ENCODE peak calls at places on chromosomes 11 and 22, in eight cellular contexts. One of them, this sample, is unnamed.

GRCh38 chr11:73995247-73995646 is 12.6 kb upstream of the UCP2 start:
- ATAC-seq in right cardiac atrium: no peak
- ATAC-seq in RWPE2: no peak
- ATAC-seq in memory B cell: peak; percentile 71
- ATAC-seq in CD8-positive, alpha-beta T cell: peak; percentile 75
- ATAC-seq in activated T-cell treated with anti-CD3 and anti-CD28 coated beads, Interleukin-2, amount 50 U/mL, for 72 hours: peak; percentile 84
- ATAC-seq in activated CD8-positive, alpha-beta T cell treated with anti-CD3 and anti-CD28 coated beads, Interleukin-2, amount 10 ng/mL, durations not matched to agents 7 days and 5 days: peak; percentile 79
- ATAC-seq in left cardiac atrium: peak; percentile 47
- ATAC-seq in this sample: peak; percentile 79

GRCh38 chr22:36528336-36528735 is 630 bp downstream of the EIF3D start:
- ATAC-seq in memory B cell: no peak
- ATAC-seq in activated CD8-positive, alpha-beta T cell treated with anti-CD3 and anti-CD28 coated beads, Interleukin-2, amount 10 ng/mL, durations not matched to agents 7 days and 5 days: no peak
- ATAC-seq in activated T-cell treated with anti-CD3 and anti-CD28 coated beads, Interleukin-2, amount 50 U/mL, for 72 hours: no peak
- ATAC-seq in RWPE2: no peak
- ATAC-seq in right cardiac atrium: peak; percentile 4
- ATAC-seq in CD8-positive, alpha-beta T cell: no peak
- ATAC-seq in left cardiac atrium: peak; percentile 7
- ATAC-seq in this sample: no peak

GRCh38 chr11:69662021-69662698 is 13.0 kb downstream of the LTO1 start:
- ATAC-seq in activated CD8-positive, alpha-beta T cell treated with anti-CD3 and anti-CD28 coated beads, Interleukin-2, amount 10 ng/mL, durations not matched to agents 7 days and 5 days: no peak
- ATAC-seq in activated T-cell treated with anti-CD3 and anti-CD28 coated beads, Interleukin-2, amount 50 U/mL, for 72 hours: no peak
- ATAC-seq in RWPE2: no peak
- ATAC-seq in memory B cell: no peak
- ATAC-seq in CD8-positive, alpha-beta T cell: no peak
- ATAC-seq in left cardiac atrium: peak; percentile 66
- ATAC-seq in right cardiac atrium: peak; percentile 22
- ATAC-seq in this sample: no peak

GRCh38 chr11:62445314-62445740 is 26.5 kb downstream of the SCGB1A1 start:
- ATAC-seq in right cardiac atrium: peak; percentile 44
- ATAC-seq in left cardiac atrium: peak; percentile 39
- ATAC-seq in activated T-cell treated with anti-CD3 and anti-CD28 coated beads, Interleukin-2, amount 50 U/mL, for 72 hours: no peak
- ATAC-seq in activated CD8-positive, alpha-beta T cell treated with anti-CD3 and anti-CD28 coated beads, Interleukin-2, amount 10 ng/mL, durations not matched to agents 7 days and 5 days: no peak
- ATAC-seq in RWPE2: no peak
- ATAC-seq in CD8-positive, alpha-beta T cell: no peak
- ATAC-seq in memory B cell: no peak
- ATAC-seq in this sample: no peak

GRCh38 chr11:32987851-32988250 is 27.8 kb upstream of the DEPDC7 start:
- ATAC-seq in activated CD8-positive, alpha-beta T cell treated with anti-CD3 and anti-CD28 coated beads, Interleukin-2, amount 10 ng/mL, durations not matched to agents 7 days and 5 days: no peak
- ATAC-seq in memory B cell: no peak
- ATAC-seq in left cardiac atrium: no peak
- ATAC-seq in activated T-cell treated with anti-CD3 and anti-CD28 coated beads, Interleukin-2, amount 50 U/mL, for 72 hours: no peak
- ATAC-seq in RWPE2: peak; percentile 36
- ATAC-seq in right cardiac atrium: no peak
- ATAC-seq in CD8-positive, alpha-beta T cell: no peak
- ATAC-seq in this sample: no peak

GRCh38 chr22:26476705-26477340 is 6.8 kb downstream of the HPS4 start:
- ATAC-seq in memory B cell: no peak
- ATAC-seq in left cardiac atrium: no peak
- ATAC-seq in activated T-cell treated with anti-CD3 and anti-CD28 coated beads, Interleukin-2, amount 50 U/mL, for 72 hours: peak; percentile 45
- ATAC-seq in RWPE2: peak; percentile 19
- ATAC-seq in CD8-positive, alpha-beta T cell: no peak
- ATAC-seq in activated CD8-positive, alpha-beta T cell treated with anti-CD3 and anti-CD28 coated beads, Interleukin-2, amount 10 ng/mL, durations not matched to agents 7 days and 5 days: no peak
- ATAC-seq in right cardiac atrium: no peak
- ATAC-seq in this sample: no peak

GRCh38 chr11:72668645-72669347 is 5.4 kb downstream of the PDE2A start:
- ATAC-seq in RWPE2: peak; percentile 37
- ATAC-seq in memory B cell: peak; percentile 22
- ATAC-seq in activated CD8-positive, alpha-beta T cell treated with anti-CD3 and anti-CD28 coated beads, Interleukin-2, amount 10 ng/mL, durations not matched to agents 7 days and 5 days: peak; percentile 92
- ATAC-seq in CD8-positive, alpha-beta T cell: no peak
- ATAC-seq in left cardiac atrium: no peak
- ATAC-seq in right cardiac atrium: no peak
- ATAC-seq in activated T-cell treated with anti-CD3 and anti-CD28 coated beads, Interleukin-2, amount 50 U/mL, for 72 hours: peak; percentile 92
- ATAC-seq in this sample: peak; percentile 93

GRCh38 chr11:57530215-57530595 is 349 bp downstream of the TIMM10 start:
- ATAC-seq in activated T-cell treated with anti-CD3 and anti-CD28 coated beads, Interleukin-2, amount 50 U/mL, for 72 hours: peak; percentile 1
- ATAC-seq in memory B cell: no peak
- ATAC-seq in left cardiac atrium: peak; percentile 8
- ATAC-seq in right cardiac atrium: peak; percentile 23
- ATAC-seq in RWPE2: peak; percentile 9
- ATAC-seq in activated CD8-positive, alpha-beta T cell treated with anti-CD3 and anti-CD28 coated beads, Interleukin-2, amount 10 ng/mL, durations not matched to agents 7 days and 5 days: no peak
- ATAC-seq in CD8-positive, alpha-beta T cell: no peak
- ATAC-seq in this sample: no peak

GRCh38 chr22:37032134-37032534 is 12.6 kb downstream of the MPST start:
- ATAC-seq in left cardiac atrium: no peak
- ATAC-seq in activated CD8-positive, alpha-beta T cell treated with anti-CD3 and anti-CD28 coated beads, Interleukin-2, amount 10 ng/mL, durations not matched to agents 7 days and 5 days: no peak
- ATAC-seq in memory B cell: no peak
- ATAC-seq in RWPE2: no peak
- ATAC-seq in right cardiac atrium: no peak
- ATAC-seq in CD8-positive, alpha-beta T cell: no peak
- ATAC-seq in activated T-cell treated with anti-CD3 and anti-CD28 coated beads, Interleukin-2, amount 50 U/mL, for 72 hours: no peak
- ATAC-seq in this sample: no peak

GRCh38 chr22:31650391-31650790 is 11.6 kb downstream of the PISD start:
- ATAC-seq in right cardiac atrium: no peak
- ATAC-seq in CD8-positive, alpha-beta T cell: no peak
- ATAC-seq in activated CD8-positive, alpha-beta T cell treated with anti-CD3 and anti-CD28 coated beads, Interleukin-2, amount 10 ng/mL, durations not matched to agents 7 days and 5 days: no peak
- ATAC-seq in memory B cell: no peak
- ATAC-seq in left cardiac atrium: no peak
- ATAC-seq in RWPE2: peak; percentile 26
- ATAC-seq in activated T-cell treated with anti-CD3 and anti-CD28 coated beads, Interleukin-2, amount 50 U/mL, for 72 hours: no peak
- ATAC-seq in this sample: no peak

GRCh38 chr22:31637938-31638618 is 23.9 kb downstream of the PISD start:
- ATAC-seq in activated T-cell treated with anti-CD3 and anti-CD28 coated beads, Interleukin-2, amount 50 U/mL, for 72 hours: peak; percentile 58
- ATAC-seq in right cardiac atrium: peak; percentile 74
- ATAC-seq in activated CD8-positive, alpha-beta T cell treated with anti-CD3 and anti-CD28 coated beads, Interleukin-2, amount 10 ng/mL, durations not matched to agents 7 days and 5 days: peak; percentile 74
- ATAC-seq in RWPE2: no peak
- ATAC-seq in left cardiac atrium: peak; percentile 77
- ATAC-seq in memory B cell: peak; percentile 63
- ATAC-seq in CD8-positive, alpha-beta T cell: no peak
- ATAC-seq in this sample: no peak

GRCh38 chr11:57330029-57330428 is 5.3 kb upstream of the TNKS1BP1 start:
- ATAC-seq in memory B cell: no peak
- ATAC-seq in right cardiac atrium: no peak
- ATAC-seq in CD8-positive, alpha-beta T cell: no peak
- ATAC-seq in RWPE2: no peak
- ATAC-seq in activated CD8-positive, alpha-beta T cell treated with anti-CD3 and anti-CD28 coated beads, Interleukin-2, amount 10 ng/mL, durations not matched to agents 7 days and 5 days: no peak
- ATAC-seq in left cardiac atrium: no peak
- ATAC-seq in activated T-cell treated with anti-CD3 and anti-CD28 coated beads, Interleukin-2, amount 50 U/mL, for 72 hours: peak; percentile 64
- ATAC-seq in this sample: no peak

GRCh38 chr11:4467811-4468606 is 14.4 kb upstream of the OR52K1 start:
- ATAC-seq in activated CD8-positive, alpha-beta T cell treated with anti-CD3 and anti-CD28 coated beads, Interleukin-2, amount 10 ng/mL, durations not matched to agents 7 days and 5 days: no peak
- ATAC-seq in memory B cell: peak; percentile 52
- ATAC-seq in right cardiac atrium: no peak
- ATAC-seq in CD8-positive, alpha-beta T cell: no peak
- ATAC-seq in RWPE2: no peak
- ATAC-seq in activated T-cell treated with anti-CD3 and anti-CD28 coated beads, Interleukin-2, amount 50 U/mL, for 72 hours: no peak
- ATAC-seq in left cardiac atrium: no peak
- ATAC-seq in this sample: no peak

GRCh38 chr11:112831969-112832368 is 129.3 kb upstream of the NCAM1 start:
- ATAC-seq in activated CD8-positive, alpha-beta T cell treated with anti-CD3 and anti-CD28 coated beads, Interleukin-2, amount 10 ng/mL, durations not matched to agents 7 days and 5 days: no peak
- ATAC-seq in RWPE2: peak; percentile 86
- ATAC-seq in CD8-positive, alpha-beta T cell: no peak
- ATAC-seq in activated T-cell treated with anti-CD3 and anti-CD28 coated beads, Interleukin-2, amount 50 U/mL, for 72 hours: no peak
- ATAC-seq in right cardiac atrium: no peak
- ATAC-seq in left cardiac atrium: no peak
- ATAC-seq in memory B cell: no peak
- ATAC-seq in this sample: no peak

GRCh38 chr22:29028468-29028867 is 33.2 kb downstream of the C22orf31 start:
- ATAC-seq in activated CD8-positive, alpha-beta T cell treated with anti-CD3 and anti-CD28 coated beads, Interleukin-2, amount 10 ng/mL, durations not matched to agents 7 days and 5 days: no peak
- ATAC-seq in activated T-cell treated with anti-CD3 and anti-CD28 coated beads, Interleukin-2, amount 50 U/mL, for 72 hours: no peak
- ATAC-seq in memory B cell: no peak
- ATAC-seq in CD8-positive, alpha-beta T cell: no peak
- ATAC-seq in left cardiac atrium: no peak
- ATAC-seq in right cardiac atrium: no peak
- ATAC-seq in RWPE2: no peak
- ATAC-seq in this sample: no peak

GRCh38 chr11:61764606-61765260 is 12.3 kb downstream of the MYRF start:
- ATAC-seq in activated T-cell treated with anti-CD3 and anti-CD28 coated beads, Interleukin-2, amount 50 U/mL, for 72 hours: no peak
- ATAC-seq in activated CD8-positive, alpha-beta T cell treated with anti-CD3 and anti-CD28 coated beads, Interleukin-2, amount 10 ng/mL, durations not matched to agents 7 days and 5 days: no peak
- ATAC-seq in CD8-positive, alpha-beta T cell: no peak
- ATAC-seq in right cardiac atrium: peak; percentile 3
- ATAC-seq in memory B cell: no peak
- ATAC-seq in left cardiac atrium: peak; percentile 55
- ATAC-seq in RWPE2: no peak
- ATAC-seq in this sample: no peak

GRCh38 chr11:59556883-59557205 is 45.5 kb downstream of the OR4D9 start:
- ATAC-seq in RWPE2: peak; percentile 6
- ATAC-seq in left cardiac atrium: no peak
- ATAC-seq in activated CD8-positive, alpha-beta T cell treated with anti-CD3 and anti-CD28 coated beads, Interleukin-2, amount 10 ng/mL, durations not matched to agents 7 days and 5 days: peak; percentile 12
- ATAC-seq in memory B cell: no peak
- ATAC-seq in CD8-positive, alpha-beta T cell: no peak
- ATAC-seq in activated T-cell treated with anti-CD3 and anti-CD28 coated beads, Interleukin-2, amount 50 U/mL, for 72 hours: peak; percentile 29
- ATAC-seq in right cardiac atrium: no peak
- ATAC-seq in this sample: peak; percentile 12

GRCh38 chr11:105449100-105449734 is 160.7 kb upstream of the GRIA4 start:
- ATAC-seq in left cardiac atrium: no peak
- ATAC-seq in CD8-positive, alpha-beta T cell: no peak
- ATAC-seq in activated CD8-positive, alpha-beta T cell treated with anti-CD3 and anti-CD28 coated beads, Interleukin-2, amount 10 ng/mL, durations not matched to agents 7 days and 5 days: no peak
- ATAC-seq in right cardiac atrium: no peak
- ATAC-seq in memory B cell: no peak
- ATAC-seq in activated T-cell treated with anti-CD3 and anti-CD28 coated beads, Interleukin-2, amount 50 U/mL, for 72 hours: peak; percentile 10
- ATAC-seq in RWPE2: peak; percentile 17
- ATAC-seq in this sample: no peak

GRCh38 chr11:118527109-118527508 is at the start of gene TTC36:
- ATAC-seq in memory B cell: no peak
- ATAC-seq in activated CD8-positive, alpha-beta T cell treated with anti-CD3 and anti-CD28 coated beads, Interleukin-2, amount 10 ng/mL, durations not matched to agents 7 days and 5 days: no peak
- ATAC-seq in activated T-cell treated with anti-CD3 and anti-CD28 coated beads, Interleukin-2, amount 50 U/mL, for 72 hours: no peak
- ATAC-seq in left cardiac atrium: no peak
- ATAC-seq in CD8-positive, alpha-beta T cell: no peak
- ATAC-seq in RWPE2: no peak
- ATAC-seq in right cardiac atrium: no peak
- ATAC-seq in this sample: no peak

GRCh38 chr22:47154621-47155081 is 392.2 kb downstream of the TBC1D22A start:
- ATAC-seq in right cardiac atrium: peak; percentile 81
- ATAC-seq in memory B cell: no peak
- ATAC-seq in activated CD8-positive, alpha-beta T cell treated with anti-CD3 and anti-CD28 coated beads, Interleukin-2, amount 10 ng/mL, durations not matched to agents 7 days and 5 days: no peak
- ATAC-seq in activated T-cell treated with anti-CD3 and anti-CD28 coated beads, Interleukin-2, amount 50 U/mL, for 72 hours: no peak
- ATAC-seq in RWPE2: peak; percentile 82
- ATAC-seq in CD8-positive, alpha-beta T cell: no peak
- ATAC-seq in left cardiac atrium: peak; percentile 87
- ATAC-seq in this sample: no peak

GRCh38 chr11:61041755-61042518 is 60.4 kb upstream of the CD5 start:
- ATAC-seq in right cardiac atrium: peak; percentile 93
- ATAC-seq in CD8-positive, alpha-beta T cell: peak; percentile 98
- ATAC-seq in RWPE2: peak; percentile 78
- ATAC-seq in activated CD8-positive, alpha-beta T cell treated with anti-CD3 and anti-CD28 coated beads, Interleukin-2, amount 10 ng/mL, durations not matched to agents 7 days and 5 days: peak; percentile 100
- ATAC-seq in left cardiac atrium: peak; percentile 84
- ATAC-seq in memory B cell: peak; percentile 76
- ATAC-seq in activated T-cell treated with anti-CD3 and anti-CD28 coated beads, Interleukin-2, amount 50 U/mL, for 72 hours: peak; percentile 89
- ATAC-seq in this sample: peak; percentile 95

GRCh38 chr11:100576044-100577021 is 110.8 kb upstream of the ARHGAP42 start:
- ATAC-seq in right cardiac atrium: peak; percentile 79
- ATAC-seq in activated CD8-positive, alpha-beta T cell treated with anti-CD3 and anti-CD28 coated beads, Interleukin-2, amount 10 ng/mL, durations not matched to agents 7 days and 5 days: peak; percentile 58
- ATAC-seq in CD8-positive, alpha-beta T cell: no peak
- ATAC-seq in activated T-cell treated with anti-CD3 and anti-CD28 coated beads, Interleukin-2, amount 50 U/mL, for 72 hours: no peak
- ATAC-seq in memory B cell: peak; percentile 80
- ATAC-seq in RWPE2: peak; percentile 66
- ATAC-seq in left cardiac atrium: peak; percentile 67
- ATAC-seq in this sample: no peak

GRCh38 chr11:17915500-17916143 is 97.2 kb downstream of the SERGEF start:
- ATAC-seq in CD8-positive, alpha-beta T cell: no peak
- ATAC-seq in activated CD8-positive, alpha-beta T cell treated with anti-CD3 and anti-CD28 coated beads, Interleukin-2, amount 10 ng/mL, durations not matched to agents 7 days and 5 days: no peak
- ATAC-seq in activated T-cell treated with anti-CD3 and anti-CD28 coated beads, Interleukin-2, amount 50 U/mL, for 72 hours: peak; percentile 71
- ATAC-seq in memory B cell: no peak
- ATAC-seq in RWPE2: no peak
- ATAC-seq in left cardiac atrium: no peak
- ATAC-seq in right cardiac atrium: no peak
- ATAC-seq in this sample: no peak

GRCh38 chr22:46728470-46728869 is 9.6 kb downstream of the CERK start:
- ATAC-seq in activated T-cell treated with anti-CD3 and anti-CD28 coated beads, Interleukin-2, amount 50 U/mL, for 72 hours: no peak
- ATAC-seq in left cardiac atrium: peak; percentile 58
- ATAC-seq in RWPE2: no peak
- ATAC-seq in activated CD8-positive, alpha-beta T cell treated with anti-CD3 and anti-CD28 coated beads, Interleukin-2, amount 10 ng/mL, durations not matched to agents 7 days and 5 days: no peak
- ATAC-seq in CD8-positive, alpha-beta T cell: no peak
- ATAC-seq in memory B cell: no peak
- ATAC-seq in right cardiac atrium: peak; percentile 67
- ATAC-seq in this sample: no peak

GRCh38 chr11:68014157-68014965 is 4.2 kb downstream of the ALDH3B1 start:
- ATAC-seq in memory B cell: no peak
- ATAC-seq in left cardiac atrium: no peak
- ATAC-seq in right cardiac atrium: no peak
- ATAC-seq in activated T-cell treated with anti-CD3 and anti-CD28 coated beads, Interleukin-2, amount 50 U/mL, for 72 hours: peak; percentile 72
- ATAC-seq in activated CD8-positive, alpha-beta T cell treated with anti-CD3 and anti-CD28 coated beads, Interleukin-2, amount 10 ng/mL, durations not matched to agents 7 days and 5 days: peak; percentile 17
- ATAC-seq in RWPE2: peak; percentile 62
- ATAC-seq in CD8-positive, alpha-beta T cell: no peak
- ATAC-seq in this sample: peak; percentile 27

GRCh38 chr22:40209945-40210485 is 32.3 kb downstream of the TNRC6B start:
- ATAC-seq in activated CD8-positive, alpha-beta T cell treated with anti-CD3 and anti-CD28 coated beads, Interleukin-2, amount 10 ng/mL, durations not matched to agents 7 days and 5 days: peak; percentile 44
- ATAC-seq in left cardiac atrium: no peak
- ATAC-seq in CD8-positive, alpha-beta T cell: peak; percentile 41
- ATAC-seq in right cardiac atrium: no peak
- ATAC-seq in activated T-cell treated with anti-CD3 and anti-CD28 coated beads, Interleukin-2, amount 50 U/mL, for 72 hours: peak; percentile 43
- ATAC-seq in memory B cell: peak; percentile 3
- ATAC-seq in RWPE2: no peak
- ATAC-seq in this sample: peak; percentile 43

GRCh38 chr22:42887523-42888507 is 30.7 kb upstream of the ARFGAP3 start:
- ATAC-seq in activated CD8-positive, alpha-beta T cell treated with anti-CD3 and anti-CD28 coated beads, Interleukin-2, amount 10 ng/mL, durations not matched to agents 7 days and 5 days: no peak
- ATAC-seq in memory B cell: no peak
- ATAC-seq in activated T-cell treated with anti-CD3 and anti-CD28 coated beads, Interleukin-2, amount 50 U/mL, for 72 hours: no peak
- ATAC-seq in left cardiac atrium: no peak
- ATAC-seq in CD8-positive, alpha-beta T cell: no peak
- ATAC-seq in right cardiac atrium: no peak
- ATAC-seq in RWPE2: no peak
- ATAC-seq in this sample: no peak

GRCh38 chr22:34886812-34887211 is 179.1 kb upstream of the ISX start:
- ATAC-seq in activated CD8-positive, alpha-beta T cell treated with anti-CD3 and anti-CD28 coated beads, Interleukin-2, amount 10 ng/mL, durations not matched to agents 7 days and 5 days: no peak
- ATAC-seq in right cardiac atrium: no peak
- ATAC-seq in memory B cell: no peak
- ATAC-seq in CD8-positive, alpha-beta T cell: no peak
- ATAC-seq in left cardiac atrium: no peak
- ATAC-seq in activated T-cell treated with anti-CD3 and anti-CD28 coated beads, Interleukin-2, amount 50 U/mL, for 72 hours: no peak
- ATAC-seq in RWPE2: no peak
- ATAC-seq in this sample: no peak

GRCh38 chr11:1548221-1549070 is 23.6 kb downstream of the DUSP8 start:
- ATAC-seq in RWPE2: peak; percentile 72
- ATAC-seq in left cardiac atrium: peak; percentile 82
- ATAC-seq in activated CD8-positive, alpha-beta T cell treated with anti-CD3 and anti-CD28 coated beads, Interleukin-2, amount 10 ng/mL, durations not matched to agents 7 days and 5 days: no peak
- ATAC-seq in activated T-cell treated with anti-CD3 and anti-CD28 coated beads, Interleukin-2, amount 50 U/mL, for 72 hours: no peak
- ATAC-seq in CD8-positive, alpha-beta T cell: no peak
- ATAC-seq in memory B cell: peak; percentile 18
- ATAC-seq in right cardiac atrium: peak; percentile 73
- ATAC-seq in this sample: no peak

GRCh38 chr22:32475428-32476010 is 908 bp downstream of the FBXO7 start:
- ATAC-seq in CD8-positive, alpha-beta T cell: no peak
- ATAC-seq in left cardiac atrium: peak; percentile 18
- ATAC-seq in right cardiac atrium: no peak
- ATAC-seq in activated CD8-positive, alpha-beta T cell treated with anti-CD3 and anti-CD28 coated beads, Interleukin-2, amount 10 ng/mL, durations not matched to agents 7 days and 5 days: peak; percentile 13
- ATAC-seq in RWPE2: peak; percentile 24
- ATAC-seq in activated T-cell treated with anti-CD3 and anti-CD28 coated beads, Interleukin-2, amount 50 U/mL, for 72 hours: peak; percentile 8
- ATAC-seq in memory B cell: peak; percentile 6
- ATAC-seq in this sample: peak; percentile 5